ENCODE peak calls at places on chromosome 7, in ten cellular contexts. One of them, this sample, is unnamed.

GRCh38 chr7:143284591-143285453 is at the start of gene TMEM139:
- DNase-seq in epithelial cell of esophagus: peak
- DNase-seq in DND-41: no peak
- DNase-seq in Right ventricle myocardium superior: no peak
- DNase-seq in A549: no peak
- DNase-seq in transverse colon: peak
- DNase-seq in WTC11: peak
- DNase-seq in T-helper 1 cell: no peak
- DNase-seq in stimulated activated CD8-positive, alpha-beta memory T cell treated with anti-CD3 and anti-CD28 coated beads, Interleukin-7, amount 100 ng/mL, for 4 hours: no peak
- DNase-seq in NCI-H2029 treated with DMSO at 0.1 percent for 48 hours: no peak
- DNase-seq in this sample: no peak

GRCh38 chr7:41817386-41817785 is 114.5 kb upstream of the INHBA start:
- DNase-seq in epithelial cell of esophagus: peak
- DNase-seq in DND-41: no peak
- DNase-seq in Right ventricle myocardium superior: no peak
- DNase-seq in A549: no peak
- DNase-seq in transverse colon: no peak
- DNase-seq in WTC11: no peak
- DNase-seq in T-helper 1 cell: no peak
- DNase-seq in stimulated activated CD8-positive, alpha-beta memory T cell treated with anti-CD3 and anti-CD28 coated beads, Interleukin-7, amount 100 ng/mL, for 4 hours: peak
- DNase-seq in NCI-H2029 treated with DMSO at 0.1 percent for 48 hours: no peak
- DNase-seq in this sample: no peak

GRCh38 chr7:116924741-116925140 is 28.6 kb upstream of the ST7 start:
- DNase-seq in epithelial cell of esophagus: no peak
- DNase-seq in DND-41: no peak
- DNase-seq in Right ventricle myocardium superior: no peak
- DNase-seq in A549: no peak
- DNase-seq in transverse colon: no peak
- DNase-seq in WTC11: no peak
- DNase-seq in T-helper 1 cell: no peak
- DNase-seq in stimulated activated CD8-positive, alpha-beta memory T cell treated with anti-CD3 and anti-CD28 coated beads, Interleukin-7, amount 100 ng/mL, for 4 hours: no peak
- DNase-seq in NCI-H2029 treated with DMSO at 0.1 percent for 48 hours: no peak
- DNase-seq in this sample: no peak

GRCh38 chr7:47693161-47693740 is 111.3 kb upstream of the TNS3 start:
- DNase-seq in epithelial cell of esophagus: peak
- DNase-seq in DND-41: no peak
- DNase-seq in Right ventricle myocardium superior: no peak
- DNase-seq in A549: no peak
- DNase-seq in transverse colon: no peak
- DNase-seq in WTC11: no peak
- DNase-seq in T-helper 1 cell: no peak
- DNase-seq in stimulated activated CD8-positive, alpha-beta memory T cell treated with anti-CD3 and anti-CD28 coated beads, Interleukin-7, amount 100 ng/mL, for 4 hours: no peak
- DNase-seq in NCI-H2029 treated with DMSO at 0.1 percent for 48 hours: no peak
- DNase-seq in this sample: no peak

GRCh38 chr7:158371856-158372255 is 215.8 kb downstream of the PTPRN2 start:
- DNase-seq in epithelial cell of esophagus: no peak
- DNase-seq in DND-41: no peak
- DNase-seq in Right ventricle myocardium superior: no peak
- DNase-seq in A549: no peak
- DNase-seq in transverse colon: no peak
- DNase-seq in WTC11: no peak
- DNase-seq in T-helper 1 cell: no peak
- DNase-seq in stimulated activated CD8-positive, alpha-beta memory T cell treated with anti-CD3 and anti-CD28 coated beads, Interleukin-7, amount 100 ng/mL, for 4 hours: no peak
- DNase-seq in NCI-H2029 treated with DMSO at 0.1 percent for 48 hours: no peak
- DNase-seq in this sample: no peak

GRCh38 chr7:123502216-123502615 is 32.2 kb downstream of the IQUB start:
- DNase-seq in epithelial cell of esophagus: no peak
- DNase-seq in DND-41: no peak
- DNase-seq in Right ventricle myocardium superior: no peak
- DNase-seq in A549: no peak
- DNase-seq in transverse colon: no peak
- DNase-seq in WTC11: no peak
- DNase-seq in T-helper 1 cell: no peak
- DNase-seq in stimulated activated CD8-positive, alpha-beta memory T cell treated with anti-CD3 and anti-CD28 coated beads, Interleukin-7, amount 100 ng/mL, for 4 hours: no peak
- DNase-seq in NCI-H2029 treated with DMSO at 0.1 percent for 48 hours: no peak
- DNase-seq in this sample: no peak

GRCh38 chr7:71868797-71869196 is 543.3 kb downstream of the CALN1 start:
- DNase-seq in epithelial cell of esophagus: peak
- DNase-seq in DND-41: peak
- DNase-seq in Right ventricle myocardium superior: no peak
- DNase-seq in A549: no peak
- DNase-seq in transverse colon: no peak
- DNase-seq in WTC11: no peak
- DNase-seq in T-helper 1 cell: no peak
- DNase-seq in stimulated activated CD8-positive, alpha-beta memory T cell treated with anti-CD3 and anti-CD28 coated beads, Interleukin-7, amount 100 ng/mL, for 4 hours: no peak
- DNase-seq in NCI-H2029 treated with DMSO at 0.1 percent for 48 hours: peak
- DNase-seq in this sample: no peak

GRCh38 chr7:23214423-23214822 is 32.2 kb upstream of the GPNMB start:
- DNase-seq in epithelial cell of esophagus: no peak
- DNase-seq in DND-41: no peak
- DNase-seq in Right ventricle myocardium superior: no peak
- DNase-seq in A549: no peak
- DNase-seq in transverse colon: no peak
- DNase-seq in WTC11: no peak
- DNase-seq in T-helper 1 cell: no peak
- DNase-seq in stimulated activated CD8-positive, alpha-beta memory T cell treated with anti-CD3 and anti-CD28 coated beads, Interleukin-7, amount 100 ng/mL, for 4 hours: no peak
- DNase-seq in NCI-H2029 treated with DMSO at 0.1 percent for 48 hours: no peak
- DNase-seq in this sample: no peak

GRCh38 chr7:143493755-143494154 is 16.1 kb downstream of the TAS2R41 start:
- DNase-seq in epithelial cell of esophagus: no peak
- DNase-seq in DND-41: no peak
- DNase-seq in Right ventricle myocardium superior: no peak
- DNase-seq in A549: no peak
- DNase-seq in transverse colon: no peak
- DNase-seq in WTC11: no peak
- DNase-seq in T-helper 1 cell: no peak
- DNase-seq in stimulated activated CD8-positive, alpha-beta memory T cell treated with anti-CD3 and anti-CD28 coated beads, Interleukin-7, amount 100 ng/mL, for 4 hours: no peak
- DNase-seq in NCI-H2029 treated with DMSO at 0.1 percent for 48 hours: no peak
- DNase-seq in this sample: no peak

GRCh38 chr7:22430457-22430856 is 69.5 kb downstream of the STEAP1B start:
- DNase-seq in epithelial cell of esophagus: peak
- DNase-seq in DND-41: no peak
- DNase-seq in Right ventricle myocardium superior: no peak
- DNase-seq in A549: no peak
- DNase-seq in transverse colon: no peak
- DNase-seq in WTC11: no peak
- DNase-seq in T-helper 1 cell: no peak
- DNase-seq in stimulated activated CD8-positive, alpha-beta memory T cell treated with anti-CD3 and anti-CD28 coated beads, Interleukin-7, amount 100 ng/mL, for 4 hours: no peak
- DNase-seq in NCI-H2029 treated with DMSO at 0.1 percent for 48 hours: no peak
- DNase-seq in this sample: no peak

GRCh38 chr7:156836443-156836842 is 56.5 kb downstream of the LMBR1 start:
- DNase-seq in epithelial cell of esophagus: peak
- DNase-seq in DND-41: no peak
- DNase-seq in Right ventricle myocardium superior: no peak
- DNase-seq in A549: no peak
- DNase-seq in transverse colon: no peak
- DNase-seq in WTC11: no peak
- DNase-seq in T-helper 1 cell: no peak
- DNase-seq in stimulated activated CD8-positive, alpha-beta memory T cell treated with anti-CD3 and anti-CD28 coated beads, Interleukin-7, amount 100 ng/mL, for 4 hours: no peak
- DNase-seq in NCI-H2029 treated with DMSO at 0.1 percent for 48 hours: no peak
- DNase-seq in this sample: no peak

GRCh38 chr7:158077441-158077840 is 510.2 kb downstream of the PTPRN2 start:
- DNase-seq in epithelial cell of esophagus: no peak
- DNase-seq in DND-41: no peak
- DNase-seq in Right ventricle myocardium superior: no peak
- DNase-seq in A549: no peak
- DNase-seq in transverse colon: no peak
- DNase-seq in WTC11: no peak
- DNase-seq in T-helper 1 cell: no peak
- DNase-seq in stimulated activated CD8-positive, alpha-beta memory T cell treated with anti-CD3 and anti-CD28 coated beads, Interleukin-7, amount 100 ng/mL, for 4 hours: no peak
- DNase-seq in NCI-H2029 treated with DMSO at 0.1 percent for 48 hours: no peak
- DNase-seq in this sample: no peak

GRCh38 chr7:140678081-140678815 is 5.5 kb downstream of the ADCK2 start:
- DNase-seq in epithelial cell of esophagus: no peak
- DNase-seq in DND-41: no peak
- DNase-seq in Right ventricle myocardium superior: no peak
- DNase-seq in A549: no peak
- DNase-seq in transverse colon: no peak
- DNase-seq in WTC11: no peak
- DNase-seq in T-helper 1 cell: no peak
- DNase-seq in stimulated activated CD8-positive, alpha-beta memory T cell treated with anti-CD3 and anti-CD28 coated beads, Interleukin-7, amount 100 ng/mL, for 4 hours: no peak
- DNase-seq in NCI-H2029 treated with DMSO at 0.1 percent for 48 hours: no peak
- DNase-seq in this sample: no peak

GRCh38 chr7:22008683-22009082 is 63.0 kb upstream of the CDCA7L start:
- DNase-seq in epithelial cell of esophagus: no peak
- DNase-seq in DND-41: no peak
- DNase-seq in Right ventricle myocardium superior: no peak
- DNase-seq in A549: no peak
- DNase-seq in transverse colon: no peak
- DNase-seq in WTC11: no peak
- DNase-seq in T-helper 1 cell: no peak
- DNase-seq in stimulated activated CD8-positive, alpha-beta memory T cell treated with anti-CD3 and anti-CD28 coated beads, Interleukin-7, amount 100 ng/mL, for 4 hours: no peak
- DNase-seq in NCI-H2029 treated with DMSO at 0.1 percent for 48 hours: no peak
- DNase-seq in this sample: no peak

GRCh38 chr7:70695804-70696104 is 436.2 kb upstream of the GALNT17 start:
- DNase-seq in epithelial cell of esophagus: peak
- DNase-seq in DND-41: peak
- DNase-seq in Right ventricle myocardium superior: no peak
- DNase-seq in A549: no peak
- DNase-seq in transverse colon: no peak
- DNase-seq in WTC11: no peak
- DNase-seq in T-helper 1 cell: no peak
- DNase-seq in stimulated activated CD8-positive, alpha-beta memory T cell treated with anti-CD3 and anti-CD28 coated beads, Interleukin-7, amount 100 ng/mL, for 4 hours: no peak
- DNase-seq in NCI-H2029 treated with DMSO at 0.1 percent for 48 hours: no peak
- DNase-seq in this sample: no peak

GRCh38 chr7:146875222-146875785 is 758.7 kb downstream of the CNTNAP2 start:
- DNase-seq in epithelial cell of esophagus: no peak
- DNase-seq in DND-41: no peak
- DNase-seq in Right ventricle myocardium superior: no peak
- DNase-seq in A549: no peak
- DNase-seq in transverse colon: no peak
- DNase-seq in WTC11: no peak
- DNase-seq in T-helper 1 cell: no peak
- DNase-seq in stimulated activated CD8-positive, alpha-beta memory T cell treated with anti-CD3 and anti-CD28 coated beads, Interleukin-7, amount 100 ng/mL, for 4 hours: no peak
- DNase-seq in NCI-H2029 treated with DMSO at 0.1 percent for 48 hours: no peak
- DNase-seq in this sample: no peak

This sample was measured in endothelial cell.